ENCODE peak calls at places on chromosomes 16 and 17, in seven cellular contexts. S, F, T, N, D, O and X are unnamed samples.
A peak's percentile ranks its signal among the peaks of the same experiment; 100 is the strongest.

GRCh38 chr16:66154801-66155200 is 211.7 kb upstream of the CDH5 start:
- DNase-seq in N (no peak), T (peak; percentile 64), O (no peak), D (peak; percentile 18), S (no peak), F (peak; percentile 24), X (no peak)

GRCh38 chr17:19004601-19005441 is at the start of gene FAM83G:
- DNase-seq in N (peak; percentile 35), O (peak; percentile 65), D (peak; percentile 46), T (peak; percentile 29), F (peak; percentile 80), S (no peak), X (peak; percentile 92)

GRCh38 chr16:84459941-84460405 is 44.5 kb downstream of the MEAK7 start:
- DNase-seq in O (no peak), S (no peak), D (no peak), N (no peak), F (no peak), T (no peak), X (no peak)

GRCh38 chr17:3695723-3696411 is at the start of gene P2RX5:
- DNase-seq in D (no peak), T (no peak), O (no peak), N (peak; percentile 7), S (no peak), F (peak; percentile 76), X (peak; percentile 27)

GRCh38 chr17:74805543-74805991 is 29.4 kb upstream of the NAT9 start:
- DNase-seq in D (no peak), T (no peak), O (no peak), F (no peak), S (no peak), N (no peak), X (no peak)

GRCh38 chr17:48578616-48579560 is 738 bp upstream of the HOXB4 start:
- DNase-seq in F (no peak), S (no peak), D (no peak), O (no peak), T (no peak), N (peak; percentile 32), X (no peak)

GRCh38 chr17:37465058-37465616 is 24.6 kb upstream of the DUSP14 start:
- DNase-seq in T (peak; percentile 78), S (no peak), N (peak; percentile 74), O (no peak), F (no peak), D (peak; percentile 84), X (peak; percentile 87)

GRCh38 chr17:42249681-42250446 is 26.3 kb downstream of the STAT5B start:
- DNase-seq in S (no peak), T (no peak), O (no peak), D (no peak), F (no peak), N (no peak), X (no peak)

GRCh38 chr16:11639925-11640899 is 28.0 kb upstream of the SNN start:
- DNase-seq in D (peak; percentile 100), F (peak; percentile 45), S (peak; percentile 99), N (peak; percentile 97), O (peak; percentile 91), T (peak; percentile 97), X (peak; percentile 97)

GRCh38 chr17:55571095-55571494 is 59.8 kb upstream of the SMIM36 start:
- DNase-seq in N (peak; percentile 46), O (peak; percentile 31), T (no peak), F (no peak), D (no peak), S (no peak), X (peak; percentile 22)

GRCh38 chr16:81921415-81921814 is 89.9 kb downstream of the SDR42E1 start:
- DNase-seq in F (no peak), N (peak; percentile 28), D (no peak), S (no peak), T (no peak), O (peak; percentile 9), X (no peak)

GRCh38 chr16:69465083-69465721 is 40.8 kb downstream of the CYB5B start:
- DNase-seq in T (peak; percentile 35), D (no peak), N (peak; percentile 61), F (no peak), O (peak; percentile 38), S (no peak), X (no peak)

GRCh38 chr16:15642557-15643452 is at the start of gene MARF1:
- DNase-seq in T (peak; percentile 93), O (peak; percentile 96), N (peak; percentile 87), D (peak; percentile 95), F (peak; percentile 98), S (peak; percentile 46), X (peak; percentile 98)

GRCh38 chr16:4664538-4665418 is 28.6 kb upstream of the NUDT16L1 start:
- DNase-seq in T (no peak), O (no peak), D (no peak), S (no peak), F (no peak), N (no peak), X (peak; percentile 54)

GRCh38 chr17:58187675-58188074 is 4.9 kb upstream of the EPX start:
- DNase-seq in T (no peak), S (no peak), O (no peak), F (no peak), N (no peak), D (no peak), X (no peak)

GRCh38 chr17:36627101-36627500 is 25.7 kb downstream of the MRM1 start:
- DNase-seq in D (no peak), F (peak; percentile 80), N (no peak), O (no peak), S (no peak), T (no peak), X (no peak)

GRCh38 chr16:84358601-84359295 is 9.6 kb upstream of the ATP2C2 start:
- DNase-seq in N (no peak), F (no peak), O (no peak), T (no peak), D (no peak), S (no peak), X (no peak)

GRCh38 chr17:32142857-32143524 is 689 bp downstream of the RHOT1 start:
- DNase-seq in S (no peak), O (peak; percentile 55), D (peak; percentile 66), F (peak; percentile 61), T (peak; percentile 71), N (peak; percentile 70), X (peak; percentile 68)

GRCh38 chr17:35046740-35047283 is 16.7 kb downstream of the RFFL start:
- DNase-seq in N (peak; percentile 85), D (peak; percentile 71), S (no peak), F (peak; percentile 51), T (peak; percentile 31), O (peak; percentile 88), X (peak; percentile 69)

GRCh38 chr16:62190426-62190825 is 154.2 kb upstream of the CDH8 start:
- DNase-seq in T (no peak), O (peak; percentile 4), S (no peak), N (peak; percentile 2), D (no peak), F (peak; percentile 81), X (peak; percentile 53)

GRCh38 chr16:86074651-86075487 is 175.9 kb downstream of the IRF8 start:
- DNase-seq in S (no peak), D (no peak), T (no peak), N (peak; percentile 38), F (peak; percentile 85), O (no peak), X (no peak)

GRCh38 chr17:54991567-54991966 is 23.0 kb downstream of the STXBP4 start:
- DNase-seq in D (no peak), S (no peak), N (no peak), T (no peak), F (no peak), O (no peak), X (no peak)

GRCh38 chr17:54948380-54948779 is 20.1 kb downstream of the COX11 start:
- DNase-seq in T (peak; percentile 96), F (no peak), S (peak; percentile 85), N (peak; percentile 99), D (peak; percentile 73), O (peak; percentile 96), X (peak; percentile 72)

GRCh38 chr16:12141556-12141955 is 165.0 kb downstream of the SNX29 start:
- DNase-seq in D (no peak), F (no peak), O (no peak), T (no peak), S (no peak), N (no peak), X (no peak)

GRCh38 chr16:86048221-86048620 is 149.3 kb downstream of the IRF8 start:
- DNase-seq in N (no peak), S (no peak), T (no peak), F (no peak), D (no peak), O (no peak), X (no peak)

GRCh38 chr17:63785556-63785955 is 11.6 kb downstream of the DDX42 start:
- DNase-seq in S (no peak), T (no peak), O (peak; percentile 59), D (peak; percentile 44), N (peak; percentile 71), F (no peak), X (peak; percentile 72)

GRCh38 chr16:1775006-1775845 is 2.3 kb upstream of the MRPS34 start:
- DNase-seq in F (no peak), O (no peak), S (no peak), T (no peak), N (no peak), D (no peak), X (no peak)
- H3K4me3 ChIP-seq in F (no peak overlapping the region), O (no peak overlapping the region), S (no peak overlapping the region), T (no peak overlapping the region), N (no peak overlapping the region), D (no peak overlapping the region), X (no peak overlapping the region)

GRCh38 chr16:50136399-50136798 is 16.7 kb upstream of the TENT4B start:
- DNase-seq in O (no peak), T (no peak), N (no peak), S (no peak), D (no peak), F (no peak), X (no peak)
- TF ChIP-seq CTCF in O (no peak), T (peak; percentile 30), N (no peak), S (peak; percentile 7), D (peak; percentile 8), F (peak; percentile 30), X (no peak)

GRCh38 chr17:81740395-81740961 is 28.4 kb downstream of the SLC25A10 start:
- DNase-seq in T (no peak), S (no peak), F (no peak), D (no peak), O (no peak), N (no peak), X (no peak)
- H3K4me3 ChIP-seq in T (no peak overlapping the region), S (no peak overlapping the region), F (no peak overlapping the region), D (no peak overlapping the region), O (no peak overlapping the region), N (no peak overlapping the region), X (no peak overlapping the region)

GRCh38 chr17:80712089-80712488 is 167.5 kb downstream of the RPTOR start:
- DNase-seq in O (no peak), D (no peak), F (no peak), S (no peak), T (no peak), N (no peak), X (no peak)

GRCh38 chr17:80706454-80706853 is 161.8 kb downstream of the RPTOR start:
- DNase-seq in N (no peak), S (no peak), D (no peak), F (no peak), O (no peak), T (no peak), X (no peak)

GRCh38 chr17:80710716-80711115 is 166.1 kb downstream of the RPTOR start:
- DNase-seq in S (no peak), T (no peak), D (no peak), O (no peak), F (no peak), N (no peak), X (no peak)

GRCh38 chr17:80708497-80708896 is 163.9 kb downstream of the RPTOR start:
- DNase-seq in F (no peak), S (no peak), D (no peak), T (no peak), N (no peak), O (no peak), X (peak; percentile 32)

GRCh38 chr17:80709090-80709695 is 164.6 kb downstream of the RPTOR start:
- DNase-seq in S (no peak), N (no peak), O (no peak), T (no peak), F (no peak), D (no peak), X (no peak)
- TF ChIP-seq CTCF in S (no peak), N (no peak), O (no peak), T (no peak), F (no peak), D (no peak), X (no peak)